ENCODE peak calls at places on chromosomes 5 and 9, in seven cellular contexts. M is right lobe of liver; N is Jurkat, Clone E6-1; Q is T-cell; W is activated CD4-positive, CD25-positive, alpha-beta regulatory T cell treated with anti-CD3 and anti-CD28 coated beads, Interleukin-2, amount 50 U/mL, for 72 hours; Y is iris pigment epithelial cell; H is activated effector memory CD4-positive, alpha-beta T cell treated with Interleukin-2 at 50 U/mL for 16 hours. B is an unnamed sample.

GRCh38 chr9:4725706-4726442 is 15.1 kb downstream of the AK3 start:
- DNase-seq in M (no peak), N (no peak), Q (no peak), W (no peak), Y (no peak), H (no peak), B (no peak)

GRCh38 chr9:133133680-133134418 is 12.8 kb upstream of the RALGDS start:
- DNase-seq in M (peak; percentile 71), N (no peak), Q (peak; percentile 88), W (peak; percentile 83), Y (peak; percentile 96), H (peak; percentile 86), B (peak; percentile 76)

GRCh38 chr9:138075961-138076649 is 198.5 kb downstream of the CACNA1B start:
- DNase-seq in M (no peak), N (no peak), Q (no peak), W (no peak), Y (no peak), H (no peak), B (no peak)

GRCh38 chr9:101026824-101027223 is 1.7 kb upstream of the PLPPR1 start:
- DNase-seq in M (peak; percentile 48), N (no peak), Q (no peak), W (no peak), Y (no peak), H (no peak), B (no peak)

GRCh38 chr9:94083384-94083783 is 880 bp upstream of the PTPDC1 start:
- DNase-seq in M (no peak), N (no peak), Q (no peak), W (no peak), Y (no peak), H (no peak), B (no peak)

GRCh38 chr9:27528886-27529315 is 713 bp downstream of the MOB3B start:
- DNase-seq in M (peak; percentile 55), N (no peak), Q (peak; percentile 6), W (peak; percentile 47), Y (no peak), H (peak; percentile 7), B (no peak)

GRCh38 chr5:90408571-90409317 is 812 bp downstream of the CETN3 start:
- DNase-seq in M (no peak), N (no peak), Q (no peak), W (no peak), Y (no peak), H (no peak), B (no peak)

GRCh38 chr5:84275609-84276008 is 109.1 kb downstream of the EDIL3 start:
- DNase-seq in M (no peak), N (no peak), Q (no peak), W (no peak), Y (no peak), H (no peak), B (no peak)

GRCh38 chr5:39200081-39200480 is 19.3 kb downstream of the FYB1 start:
- DNase-seq in M (no peak), N (no peak), Q (no peak), W (no peak), Y (no peak), H (no peak), B (no peak)

GRCh38 chr9:37976714-37977477 is 73.0 kb upstream of the SLC25A51 start:
- DNase-seq in M (no peak), N (no peak), Q (no peak), W (no peak), Y (peak; percentile 96), H (no peak), B (no peak)

GRCh38 chr9:93463638-93464248 is 10.4 kb upstream of the FAM120AOS start:
- DNase-seq in M (no peak), N (peak; percentile 65), Q (no peak), W (no peak), Y (no peak), H (no peak), B (no peak)

GRCh38 chr5:181223729-181224389 is 778 bp downstream of the TRIM41 start:
- DNase-seq in M (no peak), N (no peak), Q (no peak), W (no peak), Y (no peak), H (peak; percentile 23), B (no peak)

GRCh38 chr5:108214857-108215256 is 167.0 kb downstream of the FBXL17 start:
- DNase-seq in M (no peak), N (no peak), Q (no peak), W (no peak), Y (no peak), H (no peak), B (no peak)

GRCh38 chr9:36034911-36035490 is 1.7 kb upstream of the RECK start:
- DNase-seq in M (no peak), N (no peak), Q (no peak), W (no peak), Y (no peak), H (no peak), B (no peak)

GRCh38 chr5:111513175-111513520 is 813 bp upstream of the STARD4 start:
- DNase-seq in M (no peak), N (no peak), Q (no peak), W (no peak), Y (no peak), H (no peak), B (no peak)

GRCh38 chr5:56459978-56460377 is 226.8 kb upstream of the ANKRD55 start:
- DNase-seq in M (no peak), N (no peak), Q (no peak), W (no peak), Y (no peak), H (no peak), B (no peak)

GRCh38 chr5:103847060-103847459 is 284.5 kb upstream of the NUDT12 start:
- DNase-seq in M (no peak), N (no peak), Q (no peak), W (no peak), Y (peak; percentile 54), H (no peak), B (no peak)

GRCh38 chr5:44697025-44697424 is 111.7 kb upstream of the MRPS30 start:
- DNase-seq in M (no peak), N (no peak), Q (no peak), W (no peak), Y (no peak), H (no peak), B (no peak)

GRCh38 chr5:132294728-132295504 is 722 bp downstream of the SLC22A4 start:
- DNase-seq in M (peak; percentile 67), N (no peak), Q (peak; percentile 17), W (peak; percentile 63), Y (peak; percentile 90), H (peak; percentile 51), B (peak; percentile 45)